ENCODE peak calls at places on chromosomes 4 and X, in ten cellular contexts. V is HFFc6, W is mesothelial cell of epicardium, Q is suprapubic skin, O is GM06990, U is brain microvascular endothelial cell, M is epithelial cell of esophagus, Z is choroid plexus epithelial cell, E is lung, S is nephron progenitor cell. A is an unnamed sample.

GRCh38 chr4:23023666-23024065 is 330.9 kb downstream of the GBA3 start:
- DNase-seq in W (no peak), E (no peak), V (no peak), Z (no peak), Q (no peak), M (peak; percentile 7), S (no peak), U (no peak), O (no peak), A (no peak)

GRCh38 chrX:13828392-13828791 is 11.5 kb upstream of the GPM6B start:
- DNase-seq in Z (peak; percentile 11), W (no peak), U (no peak), M (peak; percentile 68), Q (no peak), V (no peak), E (no peak), O (no peak), S (no peak), A (no peak)

GRCh38 chr4:1990348-1990645 is 18.5 kb downstream of the NELFA start:
- DNase-seq in V (no peak), M (no peak), W (no peak), O (no peak), Q (peak; percentile 74), Z (no peak), S (no peak), E (no peak), U (no peak), A (no peak)

GRCh38 chr4:53592686-53593641 is 1.7 kb upstream of the LNX1 start:
- DNase-seq in M (peak; percentile 83), O (no peak), S (peak; percentile 56), W (no peak), Q (peak; percentile 80), Z (peak; percentile 47), U (no peak), E (peak; percentile 50), V (no peak), A (no peak)

GRCh38 chr4:186693894-186694293 is 29.8 kb downstream of the FAT1 start:
- DNase-seq in U (no peak), O (no peak), W (no peak), S (no peak), Z (no peak), M (no peak), V (no peak), E (no peak), Q (no peak), A (no peak)

GRCh38 chrX:44903107-44903506 is 30.1 kb downstream of the KDM6A start:
- DNase-seq in M (peak; percentile 84), E (no peak), V (peak; percentile 26), W (no peak), U (peak; percentile 81), Q (no peak), Z (peak; percentile 68), O (peak; percentile 39), S (no peak), A (no peak)

GRCh38 chrX:116417968-116418367 is 18.4 kb upstream of the SLC6A14 start:
- DNase-seq in Q (no peak), S (no peak), Z (peak; percentile 4), U (no peak), E (no peak), W (no peak), V (no peak), O (no peak), M (peak; percentile 62), A (no peak)

GRCh38 chrX:48645669-48646068 is 37.9 kb upstream of the WAS start:
- DNase-seq in Z (no peak), Q (no peak), M (no peak), V (no peak), W (no peak), U (no peak), O (no peak), E (no peak), S (no peak), A (no peak)

GRCh38 chr4:5619913-5620625 is 88.3 kb downstream of the EVC2 start:
- DNase-seq in W (no peak), S (no peak), M (peak; percentile 9), U (no peak), V (no peak), O (no peak), Q (no peak), Z (no peak), E (no peak), A (no peak)

GRCh38 chr4:120331486-120332281 is 265.0 kb upstream of the MAD2L1 start:
- DNase-seq in Z (no peak), E (no peak), V (no peak), Q (no peak), W (no peak), S (no peak), M (peak; percentile 4), U (no peak), O (no peak), A (no peak)

GRCh38 chr4:62051332-62051731 is 851.2 kb downstream of the ADGRL3 start:
- DNase-seq in V (no peak), M (peak; percentile 15), E (no peak), Z (no peak), U (no peak), S (no peak), W (no peak), O (no peak), Q (no peak), A (no peak)

GRCh38 chrX:30893206-30893605 is 4.2 kb upstream of the TAB3 start:
- DNase-seq in Z (peak; percentile 34), S (no peak), M (peak; percentile 64), V (no peak), U (peak; percentile 7), Q (no peak), O (no peak), W (no peak), E (no peak), A (no peak)

GRCh38 chr4:89739589-89739988 is 97.4 kb downstream of the SNCA start:
- DNase-seq in V (no peak), S (no peak), E (no peak), Z (no peak), U (no peak), Q (no peak), O (no peak), M (no peak), W (no peak), A (no peak)

GRCh38 chr4:175033162-175033561 is 115.0 kb downstream of the ADAM29 start:
- DNase-seq in V (no peak), W (no peak), Q (no peak), O (no peak), Z (no peak), U (no peak), E (no peak), S (no peak), M (no peak), A (no peak)

GRCh38 chr4:175034007-175034406 is 115.8 kb downstream of the ADAM29 start:
- DNase-seq in S (no peak), E (no peak), Z (no peak), O (no peak), W (no peak), V (no peak), Q (no peak), M (no peak), U (no peak), A (no peak)

GRCh38 chr4:175035907-175036306 is 117.7 kb downstream of the ADAM29 start:
- DNase-seq in Z (peak; percentile 86), V (no peak), W (no peak), S (no peak), M (no peak), Q (no peak), U (peak; percentile 85), E (no peak), O (no peak), A (no peak)

GRCh38 chr4:175034986-175035705 is 117.0 kb downstream of the ADAM29 start:
- DNase-seq in U (peak; percentile 10), W (no peak), E (no peak), O (no peak), S (no peak), V (no peak), Q (no peak), Z (peak; percentile 21), M (no peak), A (no peak)
- TF ChIP-seq CTCF in U (no peak), W (no peak), E (no peak), O (no peak), S (no peak), V (no peak), Q (no peak), Z (no peak), M (no peak), A (no peak)

DNA sequence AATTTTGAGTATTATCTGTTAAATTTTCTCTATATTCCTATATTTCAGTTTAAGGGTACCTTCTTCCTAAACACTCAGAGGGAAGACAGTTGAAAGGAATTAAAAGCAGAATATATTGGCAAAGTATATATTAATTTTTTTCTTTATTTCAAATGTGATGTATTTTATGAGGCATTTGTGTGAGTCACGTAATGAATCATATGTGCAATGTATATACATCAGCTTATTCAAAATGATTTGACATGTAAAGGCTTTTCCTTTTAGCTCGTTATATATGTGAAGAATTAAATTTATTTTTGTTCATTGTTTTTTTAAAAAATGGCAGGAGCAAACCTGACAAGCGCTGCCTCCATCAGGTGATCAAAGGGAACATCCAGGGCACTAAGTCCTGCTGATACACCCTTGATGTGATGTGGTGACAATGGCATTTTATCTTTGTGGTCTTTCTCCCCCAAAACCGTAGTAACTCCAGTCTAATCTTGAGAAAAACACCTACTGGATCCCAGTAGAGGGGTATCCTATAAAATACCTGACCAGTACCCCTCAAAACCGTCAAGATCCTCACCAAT is 8.9 kb downstream of the WWC2 start:
- DNase-seq in Q (no peak), E (no peak), U (no peak), V (no peak), M (peak; percentile 67), S (no peak), O (no peak), W (no peak), Z (no peak), A (no peak)
- TF ChIP-seq CTCF in Q (no peak), E (no peak), U (no peak), V (no peak), M (no peak), S (no peak), O (no peak), W (no peak), Z (no peak), A (no peak)

DNA sequence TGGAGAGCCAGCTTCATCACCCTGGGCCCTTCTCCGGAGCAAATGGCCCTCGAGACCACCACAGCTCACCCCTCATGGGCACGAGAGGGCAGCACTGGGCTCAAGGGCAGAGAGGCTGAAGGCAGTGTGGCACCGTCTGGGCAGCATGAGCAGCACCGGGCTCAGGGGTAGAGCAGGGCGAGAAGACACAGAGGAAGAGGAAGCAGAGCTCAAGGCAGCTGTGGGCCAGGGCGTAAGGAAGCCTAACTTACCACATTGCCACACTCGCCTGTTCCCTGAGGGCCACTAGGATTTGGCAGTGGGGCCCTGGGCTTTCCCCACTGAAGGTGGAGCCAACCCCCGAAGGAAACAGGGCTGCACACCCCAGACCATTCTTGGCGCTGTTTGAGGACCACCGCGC is 15.5 kb downstream of the ZNF185 start:
- DNase-seq in M (no peak), U (no peak), S (no peak), W (no peak), O (no peak), E (no peak), Z (no peak), V (no peak), Q (no peak), A (no peak)
- TF ChIP-seq CTCF in M (no peak), U (no peak), S (no peak), W (no peak), O (peak; percentile 20), E (no peak), Z (no peak), V (no peak), Q (no peak), A (no peak)

DNA sequence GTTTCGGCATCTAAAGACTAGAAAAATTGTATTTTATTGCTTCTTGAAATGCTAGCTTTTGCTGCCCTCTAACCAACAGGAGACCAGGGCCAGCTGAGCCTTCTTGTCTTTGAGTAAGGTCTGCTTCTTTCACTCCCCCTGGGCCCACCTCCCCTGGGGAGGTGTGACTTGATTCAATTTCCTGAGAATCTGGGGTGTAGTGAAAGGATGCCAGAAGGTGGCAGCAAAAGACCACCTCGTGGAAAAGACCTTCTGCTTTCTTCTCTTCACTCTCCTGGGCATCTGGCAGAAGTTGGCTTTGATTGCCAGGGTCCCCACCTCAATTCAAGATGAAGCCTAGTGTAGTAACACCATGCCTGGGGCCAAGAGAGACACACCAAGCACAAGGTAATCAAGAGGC is 96.5 kb upstream of the MAOA start:
- DNase-seq in W (no peak), Q (no peak), E (peak; percentile 41), V (no peak), S (peak; percentile 50), M (peak; percentile 53), O (no peak), Z (peak; percentile 66), U (peak; percentile 22), A (peak; percentile 13)
- TF ChIP-seq CTCF in W (peak; percentile 29), Q (peak; percentile 19), E (peak; percentile 41), V (peak; percentile 40), S (peak; percentile 60), M (peak; percentile 74), O (peak; percentile 25), Z (peak; percentile 78), U (peak; percentile 69), A (no peak)

A was measured in activated B cell treated with CpG ODN at 0.5 μM for 24 hours.